ENCODE peak calls at places on chromosomes 16 and 17, in eight cellular contexts. W, G, C, R, O, N, L and Z are unnamed samples.

GRCh38 chr16:87496101-87496801 is 3.4 kb upstream of the ZCCHC14 start:
- DNase-seq in W (no peak), O (no peak), R (no peak), N (no peak), C (no peak), L (no peak), G (no peak), Z (no peak)

GRCh38 chr17:66445229-66445628 is 142.8 kb downstream of the PRKCA start:
- DNase-seq in R (no peak), C (no peak), G (no peak), O (no peak), L (no peak), W (no peak), N (no peak), Z (no peak)

GRCh38 chr16:57000271-57001025 is 11.1 kb downstream of the NLRC5 start:
- DNase-seq in N (peak), W (peak), G (no peak), R (peak), C (no peak), O (no peak), L (no peak), Z (no peak)

GRCh38 chr16:69328854-69329316 is 1.5 kb downstream of the PDF start:
- DNase-seq in C (no peak), N (peak), L (no peak), G (no peak), O (no peak), W (no peak), R (no peak), Z (no peak)

GRCh38 chr16:87223656-87224248 is 93.4 kb downstream of the C16orf95 start:
- DNase-seq in L (no peak), G (no peak), N (no peak), C (no peak), O (no peak), W (no peak), R (no peak), Z (no peak)

GRCh38 chr17:74288785-74289184 is 14.8 kb downstream of the DNAI2 start:
- DNase-seq in G (no peak), L (no peak), N (no peak), O (no peak), C (no peak), W (no peak), R (no peak), Z (no peak)

GRCh38 chr16:30948956-30949654 is at the start of gene ORAI3:
- DNase-seq in N (peak), G (peak), R (peak), O (peak), W (peak), L (peak), C (no peak), Z (peak)

GRCh38 chr16:49952386-49952785 is 72.6 kb upstream of the CNEP1R1 start:
- DNase-seq in L (no peak), N (no peak), R (no peak), C (no peak), W (no peak), O (no peak), G (no peak), Z (no peak)

GRCh38 chr17:79231766-79232287 is 157.2 kb downstream of the ENGASE start:
- DNase-seq in W (no peak), G (no peak), R (no peak), O (no peak), L (no peak), N (no peak), C (no peak), Z (no peak)

GRCh38 chr17:81537343-81537855 is 9.2 kb downstream of the FSCN2 start:
- DNase-seq in R (no peak), N (no peak), O (peak), C (no peak), L (no peak), W (peak), G (peak), Z (no peak)

GRCh38 chr17:77827039-77827438 is 131.5 kb upstream of the TNRC6C start:
- DNase-seq in R (peak), C (no peak), W (no peak), N (no peak), G (no peak), O (no peak), L (no peak), Z (no peak)

GRCh38 chr16:69839798-69840409 is 77.8 kb downstream of the WWP2 start:
- DNase-seq in O (no peak), R (no peak), N (peak), W (peak), C (no peak), G (no peak), L (peak), Z (peak)

GRCh38 chr17:80832266-80832676 is 159.4 kb upstream of the CHMP6 start:
- DNase-seq in L (no peak), C (no peak), W (no peak), O (peak), G (peak), N (peak), R (no peak), Z (no peak)

GRCh38 chr17:67656494-67657203 is 61.1 kb upstream of the NOL11 start:
- DNase-seq in L (no peak), W (no peak), O (no peak), C (no peak), G (no peak), N (no peak), R (no peak), Z (no peak)

GRCh38 chr17:46865100-46865499 is 13.7 kb downstream of the WNT9B start:
- DNase-seq in W (no peak), L (no peak), O (peak), R (no peak), C (no peak), N (no peak), G (peak), Z (no peak)

DNA sequence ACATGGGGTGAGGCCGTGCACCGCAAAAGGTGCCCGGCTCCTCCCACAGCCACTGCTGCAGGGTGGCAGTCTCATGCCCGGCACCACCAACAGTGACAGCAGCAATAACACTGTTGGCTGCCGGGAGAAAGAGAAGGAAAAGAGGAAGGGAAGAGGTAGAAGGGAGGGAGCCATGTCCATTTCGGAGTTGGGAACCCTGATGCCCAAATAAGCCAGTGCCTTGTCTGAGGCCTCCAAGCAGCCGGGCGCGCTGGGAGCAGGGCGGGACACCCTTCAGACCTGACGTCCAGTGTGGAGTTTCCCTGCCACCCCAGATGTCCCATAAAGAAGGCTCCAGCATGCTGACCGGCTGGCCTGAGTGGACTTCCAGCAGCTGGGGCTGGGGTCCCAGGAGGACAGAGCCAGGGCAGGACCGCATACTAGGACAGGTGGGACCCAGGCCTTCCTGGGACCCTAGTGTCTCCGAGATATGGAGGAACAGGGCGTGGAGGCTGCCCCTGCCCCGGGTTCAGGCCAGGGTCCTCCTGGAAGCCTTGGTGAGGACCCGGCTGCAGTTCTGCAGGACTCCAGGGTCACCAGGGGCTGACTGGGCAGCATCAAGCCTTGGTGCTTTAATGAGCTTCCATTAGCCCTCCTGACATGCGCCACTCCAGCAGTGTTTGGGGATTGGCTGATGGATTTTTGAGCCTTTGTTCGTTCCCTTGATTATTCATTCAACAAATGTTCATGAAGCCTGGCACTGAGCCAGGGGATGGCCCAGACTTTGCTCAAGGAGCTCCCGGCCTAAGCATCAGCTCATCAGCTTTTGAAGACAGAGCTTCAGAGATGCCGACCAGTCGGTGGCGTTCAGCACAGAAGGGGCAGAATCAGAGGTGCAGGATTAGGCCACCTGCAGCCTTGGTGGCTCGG is 223.6 kb upstream of the CIBAR2 start:
- DNase-seq in O (no peak), R (no peak), N (no peak), W (no peak), L (no peak), G (no peak), C (no peak), Z (no peak)
- TF ChIP-seq POLR2AphosphoS5 in O (no peak), R (no peak), N (no peak), W (no peak), L (no peak), G (no peak), C (no peak), Z (no peak)

GRCh38 chr17:70987867-70988340 is 818.6 kb downstream of the KCNJ2 start:
- DNase-seq in L (no peak), G (peak), W (no peak), R (no peak), O (no peak), N (no peak), C (no peak), Z (no peak)

GRCh38 chr17:70984873-70985272 is 815.5 kb downstream of the KCNJ2 start:
- DNase-seq in G (peak), N (no peak), R (no peak), O (no peak), W (no peak), C (no peak), L (no peak), Z (no peak)

GRCh38 chr17:70989301-70989700 is 820.0 kb downstream of the KCNJ2 start:
- DNase-seq in R (no peak), W (no peak), C (no peak), L (no peak), N (no peak), G (no peak), O (no peak), Z (no peak)
- TF ChIP-seq POLR2AphosphoS5 in R (no peak), W (no peak), C (no peak), L (no peak), N (no peak), G (no peak), O (no peak), Z (no peak)

GRCh38 chr17:50482516-50482915 is 3.9 kb downstream of the RSAD1 start:
- DNase-seq in N (peak), W (peak), R (peak), C (peak), O (peak), L (peak), G (peak), Z (peak)
- TF ChIP-seq POLR2AphosphoS5 in N (no peak), W (peak), R (no peak), C (no peak), O (no peak), L (peak), G (no peak), Z (peak)

GRCh38 chr16:4105848-4106247 is 10.4 kb downstream of the ADCY9 start:
- DNase-seq in N (no peak), C (no peak), L (no peak), W (no peak), O (no peak), G (no peak), R (no peak), Z (no peak)
- TF ChIP-seq POLR2AphosphoS5 in N (no peak), C (no peak), L (no peak), W (no peak), O (no peak), G (no peak), R (no peak), Z (no peak)

GRCh38 chr16:14486520-14487303 is 143.3 kb downstream of the PARN start:
- DNase-seq in G (peak), O (peak), R (peak), N (peak), C (no peak), W (peak), L (peak), Z (peak)
- TF ChIP-seq POLR2AphosphoS5 in G (no peak), O (peak), R (no peak), N (no peak), C (no peak), W (peak), L (peak), Z (peak)

GRCh38 chr17:54864636-54865420 is 35.8 kb upstream of the TOM1L1 start:
- DNase-seq in W (no peak), R (no peak), N (no peak), C (no peak), G (no peak), O (no peak), L (no peak), Z (no peak)
- TF ChIP-seq POLR2AphosphoS5 in W (no peak), R (no peak), N (no peak), C (no peak), G (no peak), O (no peak), L (no peak), Z (no peak)

DNA sequence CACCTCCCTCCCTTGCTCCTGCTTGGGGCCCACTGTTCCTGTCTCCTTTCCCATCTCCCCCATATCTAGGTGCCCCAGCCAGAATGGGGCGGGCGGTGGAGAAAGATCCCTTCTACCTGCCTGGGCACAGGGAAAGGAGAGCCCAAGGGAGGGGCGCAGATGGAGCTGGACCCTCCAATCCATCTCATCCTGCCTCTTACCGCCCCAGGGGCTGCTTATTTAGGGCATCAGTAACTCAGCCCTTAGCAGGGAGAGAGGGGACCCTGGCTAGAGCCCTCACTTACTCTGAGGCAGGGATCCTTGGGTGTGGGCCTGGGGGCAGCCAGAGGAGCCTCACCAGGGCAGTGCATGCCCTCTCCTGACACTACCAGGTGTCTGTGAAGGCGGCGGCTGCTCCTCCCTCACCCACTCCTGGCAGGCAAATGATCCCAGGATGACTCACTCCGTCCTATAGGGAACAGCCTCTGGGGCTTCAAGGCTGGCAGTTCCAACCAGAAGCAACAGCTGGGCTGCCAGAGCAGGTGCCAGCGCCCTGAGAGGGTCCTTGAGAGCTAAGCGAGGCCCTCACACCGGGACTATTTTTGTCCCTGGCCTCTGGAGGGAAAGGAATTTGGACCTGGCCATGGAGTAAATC is 16.3 kb upstream of the BCAR1 start:
- DNase-seq in L (peak), G (no peak), W (peak), O (peak), N (peak), C (no peak), R (peak), Z (peak)
- TF ChIP-seq POLR2AphosphoS5 in L (peak), G (no peak), W (no peak), O (no peak), N (no peak), C (no peak), R (no peak), Z (peak)

DNA sequence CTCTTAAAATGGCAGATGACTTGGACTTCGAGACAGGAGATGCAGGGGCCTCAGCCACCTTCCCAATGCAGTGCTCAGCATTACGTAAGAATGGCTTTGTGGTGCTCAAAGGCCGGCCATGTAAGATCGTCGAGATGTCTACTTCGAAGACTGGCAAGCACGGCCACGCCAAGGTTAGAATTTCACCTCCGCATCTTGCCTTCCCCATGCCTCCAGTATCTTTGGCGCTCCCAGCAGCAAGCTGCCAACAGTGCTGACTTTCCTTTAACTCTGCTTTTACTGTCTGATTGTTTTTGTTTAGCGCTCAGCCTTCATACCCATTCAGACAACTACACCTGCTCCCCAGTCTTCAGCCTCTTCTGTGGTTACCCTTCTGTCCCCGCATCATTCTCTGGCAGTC is 2.2 kb downstream of the EIF5A start:
- DNase-seq in G (no peak), C (no peak), N (no peak), L (no peak), R (no peak), O (no peak), W (no peak), Z (no peak)
- TF ChIP-seq POLR2AphosphoS5 in G (peak), C (peak), N (no peak), L (no peak), R (no peak), O (no peak), W (no peak), Z (no peak)

GRCh38 chr16:4327386-4327781 is 11.5 kb downstream of the GLIS2 start:
- DNase-seq in O (peak), N (no peak), G (no peak), R (peak), C (no peak), L (no peak), W (no peak), Z (no peak)

GRCh38 chr16:4328580-4329353 is 12.9 kb downstream of the GLIS2 start:
- DNase-seq in G (no peak), R (peak), W (no peak), O (peak), L (no peak), N (no peak), C (no peak), Z (no peak)

GRCh38 chr16:4329354-4329775 is 13.5 kb downstream of the GLIS2 start:
- DNase-seq in G (no peak), W (no peak), N (no peak), O (no peak), L (no peak), C (no peak), R (peak), Z (no peak)

GRCh38 chr16:4330277-4330882 is 14.5 kb downstream of the GLIS2 start:
- DNase-seq in W (peak), N (peak), C (no peak), R (peak), O (peak), G (peak), L (peak), Z (peak)

DNA sequence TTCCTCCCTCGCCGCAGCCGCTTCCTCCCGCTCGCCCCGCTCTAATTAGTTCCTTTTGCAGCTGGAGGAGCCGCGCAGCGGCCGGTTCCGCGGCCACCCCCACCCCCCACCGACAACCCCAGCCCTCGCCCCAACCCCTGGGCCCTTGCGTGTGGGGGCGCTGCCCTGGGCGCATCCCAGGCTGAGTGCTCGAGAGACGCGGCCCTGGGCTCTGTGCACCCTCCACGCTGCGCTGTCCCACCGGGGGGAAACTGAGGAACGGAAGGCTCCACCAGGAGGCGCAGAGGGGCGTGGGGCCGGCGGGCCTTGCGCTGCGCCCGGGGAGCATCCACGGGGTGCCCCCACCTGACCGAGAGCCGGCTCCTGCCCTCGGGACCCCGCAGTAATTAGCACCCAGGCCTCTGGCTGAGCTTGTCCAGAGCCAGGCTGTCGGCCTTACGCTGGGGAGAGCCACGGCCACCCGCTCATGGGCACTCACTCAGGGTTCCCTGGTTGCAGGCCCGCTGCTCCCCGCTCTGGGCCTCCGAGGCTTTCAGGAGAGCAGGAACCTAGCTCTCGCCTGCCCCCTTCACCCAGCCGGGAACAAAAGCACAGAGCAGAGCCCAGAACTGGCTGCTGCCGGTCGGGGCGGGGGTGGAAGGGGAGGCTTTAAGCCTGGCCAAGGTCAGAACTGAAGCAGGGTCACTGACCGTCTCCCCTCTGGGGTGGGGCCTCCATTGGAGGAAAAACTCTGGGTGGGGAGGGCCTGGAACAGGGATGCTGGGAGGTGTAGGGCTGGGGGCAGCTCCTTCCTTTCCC is 12.1 kb downstream of the GLIS2 start:
- DNase-seq in G (peak), R (peak), L (peak), N (peak), O (peak), W (peak), C (no peak), Z (peak)
- TF ChIP-seq POLR2AphosphoS5 in G (no peak), R (no peak), L (peak), N (no peak), O (no peak), W (peak), C (no peak), Z (no peak)